ENCODE peak calls at places on chromosome 5, in five cellular contexts. P, J, X, S and Y are unnamed samples.

GRCh38 chr5:157961828-157962390 is 103.0 kb upstream of the CLINT1 start:
- DNase-seq in J (no peak), P (peak), S (no peak), X (no peak), Y (no peak)

GRCh38 chr5:141399555-141400258 is 2.0 kb downstream of the PCDHGB5 start:
- DNase-seq in X (no peak), S (no peak), P (no peak), J (no peak), Y (no peak)

GRCh38 chr5:120405291-120405864 is 58.7 kb upstream of the PRR16 start:
- DNase-seq in J (no peak), P (no peak), X (no peak), S (no peak), Y (no peak)

GRCh38 chr5:29845206-29845605 is 1348.3 kb upstream of the CDH6 start:
- DNase-seq in P (no peak), J (no peak), X (no peak), S (no peak), Y (no peak)

GRCh38 chr5:78473747-78474146 is 113.3 kb downstream of the SCAMP1 start:
- DNase-seq in P (no peak), S (no peak), J (no peak), X (no peak), Y (no peak)

GRCh38 chr5:130871346-130872086 is 293.5 kb downstream of the HINT1 start:
- DNase-seq in S (peak), J (peak), P (no peak), X (peak), Y (no peak)

GRCh38 chr5:96538831-96539250 is 105.8 kb upstream of the PCSK1 start:
- DNase-seq in S (no peak), X (no peak), J (no peak), P (no peak), Y (peak)

GRCh38 chr5:92927291-92927778 is 653.7 kb downstream of the NR2F1-AS1 start:
- DNase-seq in S (no peak), J (no peak), P (no peak), X (no peak), Y (no peak)

GRCh38 chr5:140041492-140042421 is 1.3 kb downstream of the NRG2 start:
- DNase-seq in X (peak), P (peak), J (no peak), S (no peak), Y (no peak)

GRCh38 chr5:154405078-154405792 is 40.6 kb upstream of the SAP30L start:
- DNase-seq in S (peak), X (peak), P (peak), J (peak), Y (peak)

GRCh38 chr5:33439905-33440481 is 772 bp upstream of the TARS1 start:
- DNase-seq in J (no peak), P (no peak), S (peak), X (no peak), Y (no peak)

GRCh38 chr5:106017243-106017857 is 1653.4 kb downstream of the EFNA5 start:
- DNase-seq in X (no peak), P (no peak), S (no peak), J (no peak), Y (peak)

GRCh38 chr5:172640822-172641358 is at the start of gene NEURL1B:
- DNase-seq in J (peak), S (peak), P (peak), X (peak), Y (peak)

GRCh38 chr5:11946317-11946716 is 42.1 kb upstream of the CTNND2 start:
- DNase-seq in J (no peak), S (no peak), X (no peak), P (no peak), Y (no peak)

GRCh38 chr5:53418409-53418808 is 62.0 kb upstream of the FST start:
- DNase-seq in S (no peak), J (no peak), P (no peak), X (no peak), Y (no peak)

GRCh38 chr5:172561151-172561550 is 79.9 kb upstream of the NEURL1B start:
- DNase-seq in X (peak), J (no peak), P (no peak), S (no peak), Y (no peak)

GRCh38 chr5:142726188-142726731 is 40.4 kb upstream of the FGF1 start:
- DNase-seq in J (no peak), P (no peak), S (no peak), X (no peak), Y (peak)

GRCh38 chr5:110807174-110807573 is 68.4 kb downstream of the SLC25A46 start:
- DNase-seq in P (peak), X (no peak), S (no peak), J (no peak), Y (no peak)

GRCh38 chr5:134271059-134271458 is 45.2 kb upstream of the PPP2CA start:
- DNase-seq in S (no peak), P (no peak), X (no peak), J (no peak), Y (no peak)

GRCh38 chr5:14998494-14998893 is 126.9 kb upstream of the ANKH start:
- DNase-seq in P (no peak), J (no peak), X (no peak), S (no peak), Y (no peak)